ENCODE peak calls at places on chromosome X, in ten cellular contexts. F is CD8-positive, alpha-beta memory T cell; B is body of pancreas; C is Karpas-422; Z is hepatocyte; D is CD4-positive, alpha-beta T cell; L is spleen; M is endodermal cell; I is transverse colon; K is CD8-positive, alpha-beta T cell. Q is an unnamed sample.
A peak's percentile ranks its signal among the peaks of the same experiment; 100 is the strongest.

GRCh38 chrX:11537141-11537540 is 128.6 kb downstream of the ARHGAP6 start:
- DNase-seq in F (no peak), B (no peak), C (no peak), Z (no peak), D (no peak), L (no peak), M (no peak), I (no peak), K (no peak), Q (no peak)

GRCh38 chrX:47643926-47644325 is 6.4 kb downstream of the ELK1 start:
- DNase-seq in F (no peak), B (no peak), C (peak; percentile 55), Z (no peak), D (no peak), L (no peak), M (no peak), I (no peak), K (no peak), Q (no peak)

GRCh38 chrX:13780868-13781427 is 35.9 kb downstream of the GPM6B start:
- DNase-seq in F (no peak), B (no peak), C (no peak), Z (no peak), D (no peak), L (no peak), M (no peak), I (no peak), K (no peak), Q (no peak)

GRCh38 chrX:74426615-74427014 is 5.3 kb downstream of the SLC16A2 start:
- DNase-seq in F (no peak), B (no peak), C (peak; percentile 16), Z (no peak), D (no peak), L (no peak), M (no peak), I (no peak), K (no peak), Q (no peak)

GRCh38 chrX:22345884-22346283 is 73.2 kb downstream of the CBLL2 start:
- DNase-seq in F (no peak), B (no peak), C (no peak), Z (no peak), D (no peak), L (no peak), M (no peak), I (no peak), K (no peak), Q (no peak)

GRCh38 chrX:150198776-150199175 is 164.3 kb upstream of the MAMLD1 start:
- DNase-seq in F (no peak), B (no peak), C (no peak), Z (no peak), D (no peak), L (no peak), M (no peak), I (no peak), K (no peak), Q (no peak)

GRCh38 chrX:38804481-38805293 is 3.4 kb downstream of the MID1IP1 start:
- DNase-seq in F (peak; percentile 17), B (peak; percentile 28), C (no peak), Z (peak; percentile 32), D (no peak), L (peak; percentile 85), M (peak; percentile 56), I (peak; percentile 23), K (peak; percentile 67), Q (no peak)

GRCh38 chrX:133335027-133335426 is 80.3 kb downstream of the GPC4 start:
- DNase-seq in F (no peak), B (peak; percentile 20), C (peak; percentile 85), Z (peak; percentile 31), D (no peak), L (no peak), M (no peak), I (peak; percentile 13), K (no peak), Q (no peak)

GRCh38 chrX:37509349-37509748 is 62.1 kb upstream of the LANCL3 start:
- DNase-seq in F (no peak), B (no peak), C (peak; percentile 64), Z (peak; percentile 13), D (no peak), L (no peak), M (peak; percentile 51), I (no peak), K (no peak), Q (no peak)

GRCh38 chrX:91331476-91331875 is 103.2 kb upstream of the PABPC5 start:
- DNase-seq in F (no peak), B (no peak), C (no peak), Z (no peak), D (no peak), L (no peak), M (no peak), I (no peak), K (no peak), Q (no peak)

GRCh38 chrX:93346309-93346708 is 327.1 kb downstream of the NAP1L3 start:
- DNase-seq in F (no peak), B (no peak), C (no peak), Z (no peak), D (no peak), L (no peak), M (no peak), I (no peak), K (no peak), Q (no peak)

GRCh38 chrX:69152398-69152797 is 12.9 kb downstream of the PJA1 start:
- DNase-seq in F (no peak), B (peak; percentile 51), C (no peak), Z (no peak), D (no peak), L (peak; percentile 59), M (peak; percentile 38), I (peak; percentile 43), K (peak; percentile 29), Q (no peak)

GRCh38 chrX:41619221-41619620 is 69.6 kb upstream of the GPR34 start:
- DNase-seq in F (no peak), B (no peak), C (no peak), Z (no peak), D (no peak), L (no peak), M (no peak), I (no peak), K (no peak), Q (no peak)

GRCh38 chrX:6095469-6095868 is 133.2 kb downstream of the NLGN4X start:
- DNase-seq in F (no peak), B (no peak), C (peak; percentile 72), Z (no peak), D (no peak), L (no peak), M (peak; percentile 75), I (no peak), K (no peak), Q (no peak)

DNA sequence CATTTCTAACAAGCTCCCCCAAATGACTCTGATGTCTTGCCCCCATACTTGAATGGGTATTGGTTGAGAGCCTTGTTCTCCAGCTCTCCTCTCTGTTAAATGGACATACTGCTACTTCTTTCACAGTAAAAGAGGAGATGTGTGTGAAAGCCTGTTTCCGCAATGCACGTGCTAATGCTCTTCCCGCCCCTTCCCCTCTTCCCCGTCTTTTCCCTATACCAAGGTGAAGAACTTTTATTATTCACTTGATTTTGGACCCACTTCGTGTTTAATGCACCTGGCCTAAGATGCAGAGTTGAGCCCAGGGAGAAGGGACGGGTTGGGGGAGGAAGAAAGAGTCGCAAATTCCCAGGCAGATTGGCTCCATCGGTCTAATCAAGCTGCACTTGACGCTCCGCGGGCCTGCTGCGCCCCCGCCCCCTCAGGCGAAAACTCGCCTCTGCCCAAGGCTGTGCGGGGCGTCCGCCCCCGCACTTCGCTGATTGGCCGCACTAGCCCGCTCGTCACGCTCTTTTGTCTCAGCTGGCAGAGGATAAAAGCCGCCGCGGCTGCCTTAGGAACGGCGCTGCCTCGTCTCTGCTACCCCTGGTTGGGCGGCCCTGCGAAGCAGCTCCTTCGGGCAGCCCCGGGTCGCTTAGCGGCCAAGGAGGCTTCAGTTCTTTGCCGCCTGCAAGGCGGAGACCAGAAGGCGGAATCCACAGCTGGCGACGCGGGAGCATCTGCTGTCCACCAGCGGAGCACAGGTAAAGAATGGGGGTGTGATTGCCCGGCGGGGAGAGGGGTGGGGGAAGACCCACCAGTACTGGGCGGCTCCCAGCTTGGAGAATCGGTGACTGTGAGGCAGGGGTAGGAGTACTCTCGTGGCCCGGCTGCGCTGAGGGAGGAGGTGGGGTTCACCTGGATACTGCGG is at the start of gene ZCCHC12:
- DNase-seq in F (peak; percentile 28), B (peak; percentile 30), C (no peak), Z (peak; percentile 65), D (peak; percentile 21), L (peak; percentile 80), M (peak; percentile 93), I (peak; percentile 35), K (peak; percentile 70), Q (peak; percentile 55)
- H3K27me3 ChIP-seq in F (peaks cover 6% of the 10 kb centered on the region), B (no peaks in the 10 kb centered on the region), C (no peaks in the 10 kb centered on the region), Z (peaks cover 26% of the 10 kb centered on the region), D (peaks cover 40% of the 10 kb centered on the region), L (no peaks in the 10 kb centered on the region), M (peaks cover 64% of the 10 kb centered on the region), I (peaks cover 43% of the 10 kb centered on the region), K (no peaks in the 10 kb centered on the region), Q (peaks cover 11% of the 10 kb centered on the region)

GRCh38 chrX:64334467-64334866 is 60.8 kb downstream of the MTMR8 start:
- DNase-seq in F (no peak), B (no peak), C (no peak), Z (peak; percentile 26), D (no peak), L (no peak), M (no peak), I (peak; percentile 58), K (no peak), Q (no peak)

GRCh38 chrX:64330284-64330683 is 65.0 kb downstream of the MTMR8 start:
- DNase-seq in F (no peak), B (no peak), C (no peak), Z (no peak), D (no peak), L (no peak), M (no peak), I (no peak), K (no peak), Q (no peak)
- H3K9me3 ChIP-seq in F (no peaks in the 10 kb centered on the region), B (no peaks in the 10 kb centered on the region), C (peaks cover 2% of the 10 kb centered on the region), Z (no peaks in the 10 kb centered on the region), D (no peaks in the 10 kb centered on the region), L (no peaks in the 10 kb centered on the region), M (no peaks in the 10 kb centered on the region), I (no peaks in the 10 kb centered on the region), K (no peaks in the 10 kb centered on the region), Q (no peaks in the 10 kb centered on the region)

GRCh38 chrX:24002792-24003191 is 24.2 kb downstream of the KLHL15 start:
- DNase-seq in F (no peak), B (no peak), C (no peak), Z (no peak), D (no peak), L (no peak), M (no peak), I (no peak), K (no peak), Q (no peak)
- H3K27me3 ChIP-seq in F (no peaks in the 10 kb centered on the region), B (no peaks in the 10 kb centered on the region), C (no peaks in the 10 kb centered on the region), Z (no peaks in the 10 kb centered on the region), D (no peaks in the 10 kb centered on the region), L (no peaks in the 10 kb centered on the region), M (no peaks in the 10 kb centered on the region), I (no peaks in the 10 kb centered on the region), K (no peaks in the 10 kb centered on the region), Q (no peaks in the 10 kb centered on the region)

GRCh38 chrX:29653721-29654120 is 561.6 kb upstream of the MAGEB2 start:
- DNase-seq in F (no peak), B (no peak), C (no peak), Z (no peak), D (no peak), L (no peak), M (no peak), I (no peak), K (no peak), Q (no peak)

GRCh38 chrX:29648161-29648560 is 567.2 kb upstream of the MAGEB2 start:
- DNase-seq in F (no peak), B (no peak), C (no peak), Z (no peak), D (no peak), L (no peak), M (no peak), I (no peak), K (no peak), Q (no peak)

GRCh38 chrX:29652484-29652883 is 562.9 kb upstream of the MAGEB2 start:
- DNase-seq in F (no peak), B (no peak), C (no peak), Z (no peak), D (no peak), L (no peak), M (no peak), I (no peak), K (no peak), Q (no peak)
- H3K9me3 ChIP-seq in F (no peaks in the 10 kb centered on the region), B (no peaks in the 10 kb centered on the region), C (peaks cover 24% of the 10 kb centered on the region), Z (no peaks in the 10 kb centered on the region), D (no peaks in the 10 kb centered on the region), L (no peaks in the 10 kb centered on the region), M (no peaks in the 10 kb centered on the region), I (no peaks in the 10 kb centered on the region), K (no peaks in the 10 kb centered on the region), Q (no peaks in the 10 kb centered on the region)

Q was measured in CD4-positive, alpha-beta memory T cell.